ENCODE peak calls at places on chromosomes 1 and 21, in six cellular contexts. W, J, H, Z, B and M are unnamed samples.

GRCh38 chr1:31062867-31063380 is 2.6 kb downstream of the PUM1 start:
- DNase-seq in H (no peak), J (no peak), B (no peak), Z (no peak), W (no peak), M (no peak)

GRCh38 chr1:226097866-226098625 is 35.5 kb downstream of the H3-3A start:
- DNase-seq in B (no peak), H (no peak), J (no peak), Z (no peak), W (peak; percentile 82), M (no peak)

GRCh38 chr1:245645894-245646293 is 491.1 kb downstream of the KIF26B start:
- DNase-seq in Z (no peak), J (no peak), W (no peak), B (no peak), H (no peak), M (no peak)

GRCh38 chr1:186424539-186424938 is 36.4 kb downstream of the PDC start:
- DNase-seq in H (no peak), J (no peak), Z (no peak), B (no peak), W (no peak), M (peak; percentile 23)

GRCh38 chr1:9730096-9730901 is 78.8 kb downstream of the PIK3CD start:
- DNase-seq in Z (peak; percentile 27), H (no peak), B (peak; percentile 79), J (peak; percentile 68), W (no peak), M (no peak)

GRCh38 chr1:211469113-211469512 is 22.8 kb downstream of the RD3 start:
- DNase-seq in J (no peak), Z (no peak), B (no peak), W (no peak), H (no peak), M (no peak)

GRCh38 chr1:10635385-10635896 is 160.7 kb downstream of the PEX14 start:
- DNase-seq in B (no peak), J (peak; percentile 48), Z (no peak), W (peak; percentile 49), H (peak; percentile 42), M (peak; percentile 54)

GRCh38 chr1:236156512-236157208 is 14.3 kb downstream of the GPR137B start:
- DNase-seq in B (no peak), H (no peak), Z (no peak), J (peak; percentile 47), W (no peak), M (no peak)

GRCh38 chr21:41947596-41948403 is 6.0 kb downstream of the C2CD2 start:
- DNase-seq in W (no peak), J (no peak), H (no peak), B (no peak), Z (no peak), M (no peak)

GRCh38 chr1:228101994-228102790 is 933 bp downstream of the C1orf35 start:
- DNase-seq in W (no peak), B (no peak), H (peak; percentile 74), J (no peak), Z (no peak), M (no peak)

GRCh38 chr1:1857096-1857703 is 33.7 kb downstream of the GNB1 start:
- DNase-seq in Z (no peak), H (no peak), B (no peak), W (no peak), J (no peak), M (no peak)

GRCh38 chr1:173590557-173590956 is 12.3 kb downstream of the SLC9C2 start:
- DNase-seq in H (no peak), W (no peak), B (no peak), J (no peak), Z (no peak), M (peak; percentile 14)

GRCh38 chr1:177069489-177069888 is 95.0 kb downstream of the ASTN1 start:
- DNase-seq in J (no peak), Z (peak; percentile 21), H (no peak), B (no peak), W (no peak), M (no peak)

GRCh38 chr1:232974971-232975370 is 24.6 kb downstream of the NTPCR start:
- DNase-seq in Z (no peak), W (no peak), H (no peak), B (no peak), J (no peak), M (no peak)

GRCh38 chr21:46122241-46122671 is 24.3 kb downstream of the COL6A2 start:
- DNase-seq in H (no peak), J (peak; percentile 16), W (peak; percentile 81), Z (no peak), B (peak; percentile 58), M (no peak)

GRCh38 chr1:20165522-20165951 is 20.4 kb upstream of the UBXN10 start:
- DNase-seq in J (no peak), H (no peak), W (no peak), B (no peak), Z (no peak), M (no peak)
- H3K4me3 ChIP-seq in J (no peak overlapping the region), H (no peak overlapping the region), W (no peak overlapping the region), B (no peak overlapping the region), Z (no peak overlapping the region), M (no peak overlapping the region)

DNA sequence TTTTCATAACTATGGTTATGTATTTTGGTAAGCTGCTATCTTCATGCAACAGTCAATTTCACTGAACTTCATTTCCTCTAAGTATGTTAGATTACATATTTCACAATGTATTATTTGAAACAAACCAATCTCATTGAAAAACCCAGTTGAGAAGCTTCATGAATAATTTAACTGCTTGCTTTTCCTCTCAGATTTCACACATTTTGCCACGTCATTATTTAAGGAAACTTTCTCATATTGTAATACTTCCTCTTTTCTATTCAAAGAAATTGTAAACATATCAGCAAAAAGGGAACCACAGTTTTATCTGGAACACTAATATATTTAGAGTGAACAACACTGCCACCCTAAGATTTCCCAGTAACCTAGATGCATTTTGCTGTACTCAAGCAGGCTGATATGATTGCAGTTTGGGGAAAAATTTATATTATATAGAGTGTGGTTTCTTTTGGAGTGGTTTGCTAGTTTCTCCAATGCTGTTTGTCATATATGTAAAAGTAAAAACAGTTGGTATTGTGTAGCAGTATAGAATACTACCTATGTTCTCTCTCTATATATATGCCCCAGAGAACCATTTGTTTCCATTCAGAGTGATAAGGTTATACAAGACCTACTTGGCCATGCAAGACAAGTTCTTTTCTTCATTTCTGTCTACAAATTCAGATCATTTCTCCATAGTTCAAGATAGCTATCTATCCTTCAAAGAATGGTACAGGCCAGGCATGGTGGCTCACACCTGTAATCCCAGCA is 28.4 kb upstream of the AHCTF1 start:
- DNase-seq in W (no peak), Z (no peak), J (no peak), H (no peak), B (no peak), M (no peak)
- TF ChIP-seq CTCF in W (no peak), Z (peak; percentile 24), J (no peak), H (no peak), B (no peak), M (no peak)

GRCh38 chr1:79441243-79441642 is 434.7 kb upstream of the ADGRL4 start:
- DNase-seq in H (no peak), J (no peak), W (no peak), B (no peak), Z (no peak), M (no peak)
- H3K4me3 ChIP-seq in H (no peak overlapping the region), J (no peak overlapping the region), W (no peak overlapping the region), B (no peak overlapping the region), Z (no peak overlapping the region), M (no peak overlapping the region)

DNA sequence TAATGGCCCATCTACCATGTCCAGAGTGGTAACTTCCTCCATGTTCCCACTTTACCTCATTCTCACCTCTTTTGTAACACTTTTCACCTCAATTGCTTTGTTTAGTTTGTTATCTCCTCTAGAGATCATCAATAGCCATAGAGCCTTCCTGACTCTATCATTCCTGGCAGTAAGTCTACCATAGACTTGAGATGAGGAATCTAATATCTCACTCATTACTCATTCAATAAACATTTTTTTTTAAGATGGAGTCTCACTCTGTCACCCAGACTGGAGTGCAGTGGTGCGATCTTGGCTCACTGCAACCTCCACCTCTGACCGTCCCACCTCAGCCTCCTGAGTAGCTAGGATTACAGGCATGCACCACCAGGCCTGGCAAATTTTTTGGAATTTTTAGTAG is 7.1 kb downstream of the NMNAT2 start:
- DNase-seq in W (no peak), B (no peak), J (no peak), H (peak; percentile 43), Z (no peak), M (no peak)
- TF ChIP-seq CTCF in W (no peak), B (no peak), J (no peak), H (no peak), Z (no peak), M (no peak)

DNA sequence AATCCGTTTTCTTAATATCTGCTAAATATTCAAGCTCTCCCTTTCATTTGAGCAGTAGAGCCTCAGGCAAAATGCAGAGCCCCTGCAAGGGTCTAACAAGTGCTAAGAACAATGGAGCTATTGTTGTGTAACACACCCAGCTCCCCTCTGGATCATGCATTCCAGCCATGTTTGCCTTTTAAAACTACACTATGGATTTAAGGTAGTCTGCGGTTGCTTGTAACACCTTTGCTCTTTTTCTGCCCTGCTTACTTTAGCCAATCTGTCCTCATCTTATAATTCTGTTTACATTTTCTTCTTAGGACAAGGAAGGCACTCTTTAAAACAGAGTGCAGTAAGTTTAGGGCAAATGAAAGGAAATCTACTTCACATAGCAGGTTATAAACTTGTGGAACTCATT is 60.0 kb upstream of the C1orf105 start:
- DNase-seq in B (no peak), J (no peak), H (peak; percentile 35), W (no peak), Z (no peak), M (no peak)
- H3K4me3 ChIP-seq in B (no peak overlapping the region), J (no peak overlapping the region), H (no peak overlapping the region), W (no peak overlapping the region), Z (no peak overlapping the region), M (no peak overlapping the region)